ENCODE peak calls at places on chromosomes 1 and 21, in eight cellular contexts. R is kidney tubule cell; O is AG09309; V is NT2/D1; F is SHP77; P is activated naive CD8-positive, alpha-beta T cell treated with anti-CD3 and anti-CD28 coated beads, Interleukin-2, amount 10 ng/mL, durations not matched to agents 7 days and 5 days; Z is activated T-helper 1 cell treated with Interleukin-2 at 50 U/mL for 16 hours; L is K562. B is an unnamed sample.

GRCh38 chr1:117368116-117369108 is 1.2 kb downstream of the MAN1A2 start:
- DNase-seq in R (peak), O (no peak), V (no peak), F (peak), P (no peak), Z (no peak), L (no peak), B (peak)

GRCh38 chr1:192763243-192763642 is 45.6 kb upstream of the RGS2 start:
- DNase-seq in R (peak), O (no peak), V (no peak), F (no peak), P (no peak), Z (no peak), L (no peak), B (peak)

GRCh38 chr1:92065042-92065441 is 10.2 kb downstream of the SETSIP start:
- DNase-seq in R (no peak), O (no peak), V (no peak), F (no peak), P (no peak), Z (no peak), L (no peak), B (no peak)

GRCh38 chr1:21278208-21278861 is 11.9 kb downstream of the ECE1 start:
- DNase-seq in R (no peak), O (no peak), V (no peak), F (no peak), P (no peak), Z (no peak), L (no peak), B (no peak)

GRCh38 chr1:29901618-29902017 is 665.3 kb downstream of the PTPRU start:
- DNase-seq in R (peak), O (no peak), V (peak), F (no peak), P (no peak), Z (no peak), L (no peak), B (peak)

GRCh38 chr21:46221664-46222435 is 6.7 kb downstream of the LSS start:
- DNase-seq in R (no peak), O (no peak), V (no peak), F (no peak), P (no peak), Z (no peak), L (no peak), B (no peak)

GRCh38 chr1:152626688-152627087 is 3.8 kb upstream of the LCE3A start:
- DNase-seq in R (no peak), O (no peak), V (no peak), F (no peak), P (no peak), Z (no peak), L (no peak), B (no peak)

GRCh38 chr1:88973520-88974137 is 18.8 kb downstream of the KYAT3 start:
- DNase-seq in R (peak), O (no peak), V (no peak), F (peak), P (no peak), Z (no peak), L (peak), B (peak)

GRCh38 chr1:59892836-59893811 is 33.4 kb downstream of the CYP2J2 start:
- DNase-seq in R (peak), O (no peak), V (no peak), F (no peak), P (no peak), Z (no peak), L (no peak), B (peak)

B was measured in renal cortical epithelial cell.